ENCODE peak calls at places on chromosomes 7 and 10, in nine cellular contexts. H, B, M, Y, L, X, N, S and Z are unnamed samples.
A peak's percentile ranks its signal among the peaks of the same experiment; 100 is the strongest.

GRCh38 chr10:7364474-7364873 is 46.4 kb downstream of the SFMBT2 start:
- DNase-seq in S (no peak), B (no peak), H (no peak), Y (no peak), M (no peak), X (no peak), N (no peak), L (no peak), Z (no peak)

GRCh38 chr10:21927601-21928000 is 75.9 kb downstream of the DNAJC1 start:
- DNase-seq in N (no peak), B (no peak), M (no peak), L (no peak), Y (no peak), H (no peak), X (no peak), S (no peak), Z (no peak)

GRCh38 chr10:129397198-129397974 is 69.7 kb upstream of the MGMT start:
- DNase-seq in L (no peak), H (no peak), Y (no peak), S (no peak), B (no peak), M (no peak), N (no peak), X (no peak), Z (no peak)

GRCh38 chr10:101683226-101683625 is 11.7 kb downstream of the FBXW4 start:
- DNase-seq in S (no peak), L (no peak), Y (no peak), H (no peak), B (no peak), M (no peak), N (no peak), X (no peak), Z (no peak)

GRCh38 chr7:79692015-79692414 is 238.5 kb upstream of the MAGI2 start:
- DNase-seq in N (no peak), B (no peak), M (no peak), X (no peak), Y (no peak), L (no peak), H (no peak), S (no peak), Z (no peak)

GRCh38 chr10:89281606-89282395 is 20.0 kb upstream of the IFIT2 start:
- DNase-seq in H (no peak), L (no peak), N (no peak), X (no peak), S (no peak), M (no peak), Y (no peak), B (no peak), Z (no peak)

GRCh38 chr10:61486738-61487396 is 33.7 kb upstream of the TMEM26 start:
- DNase-seq in N (no peak), Y (no peak), M (no peak), X (no peak), B (no peak), S (no peak), L (no peak), H (no peak), Z (no peak)

GRCh38 chr7:114924066-114924712 is 2.3 kb downstream of the MDFIC start:
- DNase-seq in H (no peak), L (no peak), X (no peak), B (no peak), N (no peak), M (no peak), Y (no peak), S (no peak), Z (no peak)

GRCh38 chr10:44853148-44853734 is 57.9 kb upstream of the TMEM72 start:
- DNase-seq in B (peak; percentile 44), M (no peak), S (no peak), X (no peak), H (no peak), L (no peak), N (no peak), Y (no peak), Z (peak; percentile 66)

GRCh38 chr10:121165276-121165675 is 314.1 kb downstream of the WDR11 start:
- DNase-seq in Y (no peak), H (no peak), X (no peak), B (no peak), N (no peak), S (no peak), M (no peak), L (no peak), Z (no peak)

GRCh38 chr7:105661625-105662024 is 80.3 kb upstream of the EFCAB10 start:
- DNase-seq in H (no peak), B (no peak), N (no peak), X (no peak), M (no peak), S (no peak), Y (no peak), L (no peak), Z (no peak)

GRCh38 chr10:123241391-123242141 is 87.4 kb downstream of the BUB3 start:
- DNase-seq in N (no peak), Y (no peak), L (no peak), M (no peak), S (no peak), H (no peak), X (no peak), B (no peak), Z (no peak)

GRCh38 chr7:7554021-7554432 is 12.7 kb upstream of the MIOS start:
- DNase-seq in N (no peak), B (no peak), Y (no peak), H (no peak), M (no peak), S (no peak), L (no peak), X (no peak), Z (no peak)
- H3K4me3 ChIP-seq in N (no peak overlapping the region), B (no peak overlapping the region), Y (no peak overlapping the region), H (no peak overlapping the region), M (no peak overlapping the region), S (no peak overlapping the region), L (no peak overlapping the region), X (no peak overlapping the region), Z (no peak overlapping the region)

GRCh38 chr10:24118246-24118645 is 90.7 kb upstream of the KIAA1217 start:
- DNase-seq in Y (no peak), H (no peak), N (no peak), L (no peak), M (no peak), S (no peak), B (no peak), X (no peak), Z (no peak)
- TF ChIP-seq POLR2A in Y (no peak), H (no peak), N (no peak), L (no peak), M (no peak), S (no peak), B (no peak), X (no peak), Z (no peak)

GRCh38 chr10:35012781-35013180 is 77.4 kb downstream of the CUL2 start:
- DNase-seq in L (no peak), S (no peak), N (no peak), X (no peak), H (no peak), M (no peak), B (no peak), Y (no peak), Z (no peak)
- H3K27me3 ChIP-seq in L (no peaks in the 10 kb centered on the region), S (no peaks in the 10 kb centered on the region), N (no peaks in the 10 kb centered on the region), X (no peaks in the 10 kb centered on the region), H (no peaks in the 10 kb centered on the region), M (no peaks in the 10 kb centered on the region), B (no peaks in the 10 kb centered on the region), Y (no peaks in the 10 kb centered on the region), Z (no peaks in the 10 kb centered on the region)

DNA sequence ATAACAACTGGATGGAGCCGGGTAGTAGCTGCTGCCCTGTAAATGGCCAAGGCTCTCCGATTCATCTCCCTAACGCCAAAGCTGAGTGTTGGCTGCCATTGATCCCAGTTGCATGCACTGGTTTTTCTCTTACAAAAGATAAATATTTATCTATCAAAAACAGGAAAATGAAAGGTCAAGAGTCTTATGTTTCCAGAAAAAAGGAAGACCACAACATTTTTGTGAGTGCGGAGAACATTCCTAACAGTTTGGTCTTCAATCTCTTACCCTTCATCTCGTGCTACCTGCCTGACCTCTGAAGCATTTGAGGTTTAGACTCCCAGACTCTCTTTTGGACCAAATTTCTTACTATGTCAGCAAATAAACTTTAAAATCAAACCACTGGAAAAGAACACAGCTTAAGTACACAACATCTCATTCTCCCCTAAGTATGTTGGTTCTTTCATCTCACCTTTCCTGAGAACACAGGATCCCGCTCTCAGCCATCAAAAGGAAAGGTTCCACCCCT is 61.6 kb downstream of the SORBS1 start:
- DNase-seq in L (no peak), H (no peak), S (no peak), B (no peak), X (no peak), Y (no peak), M (no peak), N (no peak), Z (no peak)
- H3K4me3 ChIP-seq in L (no peak overlapping the region), H (no peak overlapping the region), S (no peak overlapping the region), B (no peak overlapping the region), X (no peak overlapping the region), Y (no peak overlapping the region), M (no peak overlapping the region), N (no peak overlapping the region), Z (no peak overlapping the region)

GRCh38 chr10:77925410-77925794 is 1.2 kb downstream of the DLG5 start:
- DNase-seq in N (peak; percentile 33), Y (peak; percentile 47), S (no peak), H (no peak), X (peak; percentile 47), M (peak; percentile 37), B (peak; percentile 41), L (peak; percentile 32), Z (peak; percentile 54)
- TF ChIP-seq POLR2A in N (no peak), Y (no peak), S (no peak), H (no peak), X (peak; percentile 37), M (no peak), B (no peak), L (no peak), Z (no peak)

DNA sequence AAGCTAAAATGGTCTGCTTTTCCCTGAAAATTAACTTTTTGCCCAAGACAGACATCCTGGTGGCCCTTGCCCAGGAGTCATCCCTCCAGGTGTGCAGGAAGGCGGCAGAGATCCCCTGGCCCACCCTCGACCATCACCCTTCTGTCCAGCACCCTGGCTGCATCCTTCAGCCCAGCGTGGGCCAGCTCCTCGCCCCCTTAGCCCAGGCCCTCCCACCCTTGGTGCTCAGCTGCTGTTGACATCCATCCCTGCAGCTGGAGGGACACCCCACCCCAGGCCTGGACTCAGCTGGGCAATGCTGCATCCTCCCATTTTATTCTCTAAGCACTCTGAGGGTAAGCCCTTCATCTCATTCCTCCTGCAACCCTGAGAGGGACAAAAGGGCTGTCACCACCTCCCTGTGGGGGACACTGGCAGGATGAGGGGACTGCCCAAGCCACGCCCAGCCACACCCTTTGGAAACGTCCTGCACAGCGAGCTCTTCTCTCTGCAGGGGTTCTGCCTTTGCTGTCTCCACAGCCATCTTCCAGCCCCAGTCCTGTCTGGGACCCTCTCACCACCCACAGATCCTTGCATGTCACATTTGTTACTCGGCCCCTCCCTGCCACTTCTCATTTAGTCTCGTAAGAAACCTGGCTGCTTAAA is 30.7 kb downstream of the EN2 start:
- DNase-seq in L (no peak), X (no peak), M (no peak), Y (no peak), B (no peak), N (no peak), H (no peak), S (no peak), Z (no peak)
- H3K27me3 ChIP-seq in L (no peaks in the 10 kb centered on the region), X (no peaks in the 10 kb centered on the region), M (no peaks in the 10 kb centered on the region), Y (no peaks in the 10 kb centered on the region), B (no peaks in the 10 kb centered on the region), N (peaks cover 41% of the 10 kb centered on the region), H (peaks cover 47% of the 10 kb centered on the region), S (peaks cover 8% of the 10 kb centered on the region), Z (no peaks in the 10 kb centered on the region)